ENCODE peak calls at places on chromosomes 2 and 18, in ten cellular contexts. One of them, this sample, is unnamed.

GRCh38 chr2:43312751-43313641 is 86.6 kb upstream of the ZFP36L2 start:
- DNase-seq in AG04449: peak
- DNase-seq in amniotic stem cell: peak
- DNase-seq in activated CD8-positive, alpha-beta memory T cell treated with anti-CD3 and anti-CD28 coated beads for 1 hour: no peak
- DNase-seq in stimulated activated CD8-positive, alpha-beta memory T cell treated with anti-CD3 and anti-CD28 coated beads, Interleukin-4, amount 100 ng/mL, for 1 hour: no peak
- DNase-seq in NCI-H345: no peak
- DNase-seq in mucosa of gallbladder: no peak
- DNase-seq in posterior vena cava: no peak
- DNase-seq in DMS 273 treated with DMSO at 0.1 percent for 48 hours: peak
- DNase-seq in LoVo: peak
- DNase-seq in this sample: no peak

GRCh38 chr2:97997774-97998392 is 2.1 kb upstream of the TMEM131 start:
- DNase-seq in NCI-H345: peak
- DNase-seq in DMS 273 treated with DMSO at 0.1 percent for 48 hours: no peak
- DNase-seq in activated CD8-positive, alpha-beta memory T cell treated with anti-CD3 and anti-CD28 coated beads for 1 hour: no peak
- DNase-seq in posterior vena cava: no peak
- DNase-seq in stimulated activated CD8-positive, alpha-beta memory T cell treated with anti-CD3 and anti-CD28 coated beads, Interleukin-4, amount 100 ng/mL, for 1 hour: no peak
- DNase-seq in AG04449: no peak
- DNase-seq in mucosa of gallbladder: no peak
- DNase-seq in amniotic stem cell: no peak
- DNase-seq in LoVo: no peak
- DNase-seq in this sample: no peak

GRCh38 chr2:1367584-1367983 is 45.7 kb upstream of the TPO start:
- DNase-seq in stimulated activated CD8-positive, alpha-beta memory T cell treated with anti-CD3 and anti-CD28 coated beads, Interleukin-4, amount 100 ng/mL, for 1 hour: no peak
- DNase-seq in mucosa of gallbladder: no peak
- DNase-seq in activated CD8-positive, alpha-beta memory T cell treated with anti-CD3 and anti-CD28 coated beads for 1 hour: no peak
- DNase-seq in amniotic stem cell: no peak
- DNase-seq in posterior vena cava: no peak
- DNase-seq in NCI-H345: no peak
- DNase-seq in LoVo: no peak
- DNase-seq in AG04449: no peak
- DNase-seq in DMS 273 treated with DMSO at 0.1 percent for 48 hours: no peak
- DNase-seq in this sample: no peak

GRCh38 chr18:75293591-75293990 is 83.0 kb downstream of the TSHZ1 start:
- DNase-seq in posterior vena cava: no peak
- DNase-seq in AG04449: no peak
- DNase-seq in DMS 273 treated with DMSO at 0.1 percent for 48 hours: no peak
- DNase-seq in amniotic stem cell: no peak
- DNase-seq in stimulated activated CD8-positive, alpha-beta memory T cell treated with anti-CD3 and anti-CD28 coated beads, Interleukin-4, amount 100 ng/mL, for 1 hour: no peak
- DNase-seq in NCI-H345: peak
- DNase-seq in activated CD8-positive, alpha-beta memory T cell treated with anti-CD3 and anti-CD28 coated beads for 1 hour: no peak
- DNase-seq in mucosa of gallbladder: no peak
- DNase-seq in LoVo: no peak
- DNase-seq in this sample: no peak

GRCh38 chr18:79933765-79934164 is 17.7 kb downstream of the SLC66A2 start:
- DNase-seq in AG04449: peak
- DNase-seq in activated CD8-positive, alpha-beta memory T cell treated with anti-CD3 and anti-CD28 coated beads for 1 hour: no peak
- DNase-seq in DMS 273 treated with DMSO at 0.1 percent for 48 hours: no peak
- DNase-seq in amniotic stem cell: no peak
- DNase-seq in LoVo: no peak
- DNase-seq in mucosa of gallbladder: no peak
- DNase-seq in stimulated activated CD8-positive, alpha-beta memory T cell treated with anti-CD3 and anti-CD28 coated beads, Interleukin-4, amount 100 ng/mL, for 1 hour: no peak
- DNase-seq in NCI-H345: no peak
- DNase-seq in posterior vena cava: peak
- DNase-seq in this sample: peak

GRCh38 chr2:162074579-162074922 is 536 bp upstream of the DPP4 start:
- DNase-seq in NCI-H345: peak
- DNase-seq in posterior vena cava: no peak
- DNase-seq in amniotic stem cell: no peak
- DNase-seq in DMS 273 treated with DMSO at 0.1 percent for 48 hours: no peak
- DNase-seq in stimulated activated CD8-positive, alpha-beta memory T cell treated with anti-CD3 and anti-CD28 coated beads, Interleukin-4, amount 100 ng/mL, for 1 hour: no peak
- DNase-seq in AG04449: no peak
- DNase-seq in activated CD8-positive, alpha-beta memory T cell treated with anti-CD3 and anti-CD28 coated beads for 1 hour: no peak
- DNase-seq in mucosa of gallbladder: no peak
- DNase-seq in LoVo: no peak
- DNase-seq in this sample: no peak

GRCh38 chr2:105078906-105079305 is 41.0 kb downstream of the MRPS9 start:
- DNase-seq in DMS 273 treated with DMSO at 0.1 percent for 48 hours: no peak
- DNase-seq in LoVo: no peak
- DNase-seq in stimulated activated CD8-positive, alpha-beta memory T cell treated with anti-CD3 and anti-CD28 coated beads, Interleukin-4, amount 100 ng/mL, for 1 hour: no peak
- DNase-seq in NCI-H345: no peak
- DNase-seq in activated CD8-positive, alpha-beta memory T cell treated with anti-CD3 and anti-CD28 coated beads for 1 hour: no peak
- DNase-seq in posterior vena cava: no peak
- DNase-seq in amniotic stem cell: no peak
- DNase-seq in mucosa of gallbladder: no peak
- DNase-seq in AG04449: no peak
- DNase-seq in this sample: no peak

GRCh38 chr2:167144179-167144898 is 256.1 kb downstream of the XIRP2 start:
- DNase-seq in posterior vena cava: no peak
- DNase-seq in NCI-H345: no peak
- DNase-seq in stimulated activated CD8-positive, alpha-beta memory T cell treated with anti-CD3 and anti-CD28 coated beads, Interleukin-4, amount 100 ng/mL, for 1 hour: no peak
- DNase-seq in DMS 273 treated with DMSO at 0.1 percent for 48 hours: no peak
- DNase-seq in AG04449: no peak
- DNase-seq in activated CD8-positive, alpha-beta memory T cell treated with anti-CD3 and anti-CD28 coated beads for 1 hour: no peak
- DNase-seq in LoVo: no peak
- DNase-seq in mucosa of gallbladder: no peak
- DNase-seq in amniotic stem cell: no peak
- DNase-seq in this sample: no peak